ENCODE peak calls at places on chromosome 18, in six cellular contexts. I is HCT116, W is HL-60, M is K562, Y is GM23338, G is SK-N-SH. F is an unnamed sample.

GRCh38 chr18:37668971-37669747 is 103.6 kb upstream of the CELF4 start:
- DNase-seq in I (no peak), W (no peak), M (no peak), Y (peak; percentile 62), G (peak; percentile 30), F (no peak)

GRCh38 chr18:63905361-63905760 is 2.4 kb upstream of the SERPINB10 start:
- DNase-seq in I (no peak), W (no peak), M (no peak), Y (no peak), G (no peak), F (no peak)

GRCh38 chr18:12088096-12088495 is 5.5 kb upstream of the ANKRD62 start:
- DNase-seq in I (no peak), W (no peak), M (no peak), Y (no peak), G (no peak), F (no peak)

GRCh38 chr18:13136689-13137040 is 81.9 kb upstream of the LDLRAD4 start:
- DNase-seq in I (no peak), W (no peak), M (no peak), Y (peak; percentile 70), G (peak; percentile 82), F (no peak)

GRCh38 chr18:1408331-1408835 is 503.7 kb downstream of the ADCYAP1 start:
- DNase-seq in I (no peak), W (no peak), M (no peak), Y (no peak), G (no peak), F (no peak)

GRCh38 chr18:5107990-5108389 is 89.1 kb downstream of the AKAIN1 start:
- DNase-seq in I (no peak), W (no peak), M (no peak), Y (peak; percentile 20), G (no peak), F (no peak)

GRCh38 chr18:72612894-72613537 is 68.9 kb upstream of the CBLN2 start:
- DNase-seq in I (no peak), W (no peak), M (no peak), Y (no peak), G (no peak), F (no peak)

GRCh38 chr18:62420151-62420512 is 95.0 kb downstream of the TNFRSF11A start:
- DNase-seq in I (no peak), W (peak; percentile 47), M (peak; percentile 17), Y (no peak), G (no peak), F (no peak)

GRCh38 chr18:62531078-62531477 is 8.3 kb downstream of the ZCCHC2 start:
- DNase-seq in I (no peak), W (no peak), M (no peak), Y (no peak), G (no peak), F (no peak)

GRCh38 chr18:12391487-12392136 is 14.6 kb upstream of the AFG3L2 start:
- DNase-seq in I (peak; percentile 52), W (no peak), M (peak; percentile 69), Y (peak; percentile 73), G (peak; percentile 79), F (peak; percentile 55)

GRCh38 chr18:38790303-38790702 is 1224.7 kb upstream of the CELF4 start:
- DNase-seq in I (no peak), W (no peak), M (no peak), Y (peak; percentile 55), G (no peak), F (no peak)

GRCh38 chr18:55523001-55523400 is 65.0 kb downstream of the TCF4 start:
- DNase-seq in I (no peak), W (no peak), M (no peak), Y (no peak), G (no peak), F (no peak)

GRCh38 chr18:21459706-21460286 is 140.7 kb downstream of the ESCO1 start:
- DNase-seq in I (no peak), W (no peak), M (no peak), Y (no peak), G (no peak), F (no peak)

GRCh38 chr18:62447652-62448051 is 75.2 kb upstream of the ZCCHC2 start:
- DNase-seq in I (no peak), W (no peak), M (no peak), Y (no peak), G (no peak), F (no peak)

GRCh38 chr18:53715243-53715853 is 509.1 kb downstream of the MBD2 start:
- DNase-seq in I (no peak), W (no peak), M (no peak), Y (peak; percentile 58), G (no peak), F (no peak)

GRCh38 chr18:74633652-74634352 is 36.1 kb downstream of the ZNF407 start:
- DNase-seq in I (no peak), W (no peak), M (no peak), Y (no peak), G (no peak), F (no peak)

GRCh38 chr18:22344908-22345670 is 72.6 kb downstream of the CTAGE1 start:
- DNase-seq in I (no peak), W (no peak), M (no peak), Y (no peak), G (no peak), F (no peak)

GRCh38 chr18:11752116-11752911 is 63.2 kb downstream of the GNAL start:
- DNase-seq in I (no peak), W (no peak), M (peak; percentile 34), Y (peak; percentile 75), G (peak; percentile 32), F (no peak)

GRCh38 chr18:12154356-12154755 is 60.7 kb downstream of the ANKRD62 start:
- DNase-seq in I (no peak), W (no peak), M (no peak), Y (no peak), G (no peak), F (no peak)

GRCh38 chr18:31983020-31983419 is 35.6 kb upstream of the RNF125 start:
- DNase-seq in I (no peak), W (no peak), M (no peak), Y (no peak), G (no peak), F (no peak)

GRCh38 chr18:24277516-24277915 is 120.1 kb downstream of the OSBPL1A start:
- DNase-seq in I (no peak), W (no peak), M (no peak), Y (no peak), G (no peak), F (no peak)

GRCh38 chr18:36476433-36476832 is 178.9 kb downstream of the FHOD3 start:
- DNase-seq in I (no peak), W (no peak), M (no peak), Y (no peak), G (no peak), F (no peak)

GRCh38 chr18:36485772-36486171 is 188.3 kb downstream of the FHOD3 start:
- DNase-seq in I (no peak), W (no peak), M (no peak), Y (no peak), G (no peak), F (no peak)

GRCh38 chr18:36481201-36481657 is 183.7 kb downstream of the FHOD3 start:
- DNase-seq in I (no peak), W (no peak), M (no peak), Y (peak; percentile 71), G (no peak), F (no peak)

GRCh38 chr18:36477776-36478175 is 180.3 kb downstream of the FHOD3 start:
- DNase-seq in I (no peak), W (no peak), M (no peak), Y (no peak), G (no peak), F (no peak)

GRCh38 chr18:36481935-36482334 is 184.4 kb downstream of the FHOD3 start:
- DNase-seq in I (no peak), W (no peak), M (no peak), Y (no peak), G (no peak), F (no peak)
- H3K4me3 ChIP-seq in I (no peak overlapping the region), W (no peak overlapping the region), M (no peak overlapping the region), Y (peak overlapping the region; percentile 8), G (no peak overlapping the region), F (no peak overlapping the region)

GRCh38 chr18:80244167-80244566 is 3.1 kb downstream of the PARD6G start:
- DNase-seq in I (no peak), W (no peak), M (no peak), Y (no peak), G (no peak), F (no peak)

GRCh38 chr18:80243204-80243603 is 4.1 kb downstream of the PARD6G start:
- DNase-seq in I (no peak), W (no peak), M (no peak), Y (no peak), G (no peak), F (no peak)

GRCh38 chr18:80238651-80239260 is 8.6 kb downstream of the PARD6G start:
- DNase-seq in I (no peak), W (no peak), M (no peak), Y (no peak), G (no peak), F (no peak)

GRCh38 chr18:80241919-80242777 is 5.2 kb downstream of the PARD6G start:
- DNase-seq in I (no peak), W (no peak), M (no peak), Y (no peak), G (no peak), F (no peak)

DNA sequence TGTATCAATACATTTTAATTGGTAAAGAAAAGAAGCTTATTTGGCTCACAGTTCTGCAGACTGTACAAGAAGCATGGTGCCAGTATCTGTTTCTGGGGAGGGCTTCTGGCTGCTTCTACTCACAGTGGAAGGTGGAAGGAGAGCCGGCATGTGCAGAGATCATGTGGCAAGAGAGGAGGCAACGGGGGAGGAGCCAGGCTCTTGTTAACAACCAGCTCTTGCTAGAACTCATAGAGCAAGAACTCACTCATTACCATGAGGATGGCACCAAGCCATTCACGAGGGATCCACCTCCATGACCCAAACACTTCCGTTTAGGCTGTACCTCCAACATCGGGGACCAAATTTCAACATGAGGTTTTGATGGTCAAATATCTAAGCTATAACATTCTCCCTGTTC is 7.5 kb downstream of the PARD6G start:
- DNase-seq in I (no peak), W (no peak), M (no peak), Y (no peak), G (no peak), F (no peak)
- TF ChIP-seq REST in I (no peak), W (no peak), M (no peak), Y (no peak), G (no peak), F (no peak)

DNA sequence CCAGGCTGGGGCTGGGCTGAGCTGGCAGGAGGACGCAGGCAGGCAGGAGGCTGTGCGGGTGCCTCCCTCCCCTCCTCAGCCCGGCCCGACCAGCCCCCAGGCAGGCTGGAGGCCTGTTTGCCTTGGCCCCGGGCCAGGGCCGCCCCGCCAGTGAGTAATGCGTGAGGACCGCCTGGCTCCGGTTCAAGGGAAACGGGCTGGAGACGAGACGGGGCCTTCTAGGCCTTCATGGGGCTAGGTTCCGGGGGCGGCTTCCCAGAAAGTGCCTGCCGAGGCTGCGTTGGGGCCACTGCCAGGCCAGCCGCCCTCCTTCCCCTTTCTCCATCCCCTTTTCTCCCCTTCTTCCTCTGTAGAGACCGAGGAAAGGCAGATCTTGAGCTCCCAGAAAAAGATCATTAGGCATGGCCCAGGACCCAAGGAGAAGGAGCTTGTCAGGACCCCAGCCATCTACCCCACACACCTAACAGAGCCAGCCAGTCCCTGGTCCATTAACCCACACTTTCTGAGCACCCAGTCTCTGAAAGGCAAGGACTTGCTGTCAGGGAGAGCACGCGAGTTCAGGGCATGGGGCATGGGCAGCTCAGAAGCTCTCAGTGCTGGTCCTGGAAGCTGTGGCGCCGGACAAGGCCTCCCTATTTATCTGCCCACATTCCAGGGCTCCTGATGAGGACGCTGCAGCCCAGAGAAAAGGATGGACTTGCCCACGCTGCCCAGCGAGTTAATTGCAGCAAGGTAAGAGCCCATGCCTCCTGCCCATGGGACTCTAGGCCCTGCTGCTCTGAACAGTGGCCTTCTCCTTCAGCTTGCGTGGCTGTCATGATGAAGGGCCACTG is 48.5 kb downstream of the SMAD7 start:
- DNase-seq in I (peak; percentile 22), W (no peak), M (peak; percentile 72), Y (no peak), G (peak; percentile 75), F (no peak)
- TF ChIP-seq POLR2AphosphoS5 in I (peak; percentile 65), W (no peak), M (no peak), Y (no peak), G (peak; percentile 78), F (no peak)

GRCh38 chr18:34595673-34596072 is 114.4 kb upstream of the DTNA start:
- DNase-seq in I (peak; percentile 28), W (no peak), M (no peak), Y (peak; percentile 75), G (no peak), F (no peak)
- H3K4me3 ChIP-seq in I (no peak overlapping the region), W (no peak overlapping the region), M (no peak overlapping the region), Y (no peak overlapping the region), G (no peak overlapping the region), F (no peak overlapping the region)